ENCODE peak calls at places on chromosome 20, in six cellular contexts. V is SJSA1; S is left colon; A is breast epithelium; R is activated T-cell treated with anti-CD3 and anti-CD28 coated beads for 24 hours; M is activated CD4-positive, alpha-beta T cell treated with anti-CD3 and anti-CD28 coated beads, Interleukin-2, amount 50 U/mL, for 1 hour. D is an unnamed sample.

GRCh38 chr20:31472395-31473330 is 2.3 kb downstream of the DEFB124 start:
- DNase-seq in V (no peak), S (no peak), A (no peak), R (no peak), M (no peak), D (no peak)

GRCh38 chr20:58349586-58349985 is 39.4 kb upstream of the VAPB start:
- DNase-seq in V (no peak), S (no peak), A (no peak), R (no peak), M (no peak), D (no peak)

GRCh38 chr20:5504061-5504739 is 187.4 kb upstream of the PROKR2 start:
- DNase-seq in V (peak), S (peak), A (peak), R (no peak), M (no peak), D (no peak)

GRCh38 chr20:32984196-32984595 is 20.0 kb downstream of the SUN5 start:
- DNase-seq in V (no peak), S (no peak), A (no peak), R (no peak), M (no peak), D (no peak)

GRCh38 chr20:56875052-56875663 is 246.1 kb downstream of the TFAP2C start:
- DNase-seq in V (peak), S (peak), A (no peak), R (no peak), M (no peak), D (no peak)

GRCh38 chr20:1841554-1842140 is 53.6 kb upstream of the SIRPA start:
- DNase-seq in V (no peak), S (no peak), A (no peak), R (no peak), M (no peak), D (no peak)

GRCh38 chr20:31841928-31842327 is 3.5 kb downstream of the FOXS1 start:
- DNase-seq in V (peak), S (no peak), A (no peak), R (no peak), M (no peak), D (no peak)

GRCh38 chr20:35320396-35321126 is 28.3 kb upstream of the FAM83C start:
- DNase-seq in V (peak), S (no peak), A (no peak), R (no peak), M (no peak), D (no peak)

GRCh38 chr20:62860924-62861691 is 514 bp downstream of the TCFL5 start:
- DNase-seq in V (no peak), S (no peak), A (peak), R (peak), M (peak), D (peak)

GRCh38 chr20:35947489-35947888 is 6.8 kb downstream of the SCAND1 start:
- DNase-seq in V (no peak), S (no peak), A (no peak), R (peak), M (peak), D (peak)

GRCh38 chr20:17281478-17281877 is 54.6 kb downstream of the PCSK2 start:
- DNase-seq in V (no peak), S (peak), A (no peak), R (no peak), M (no peak), D (no peak)

GRCh38 chr20:17499041-17499440 is 32.1 kb downstream of the BFSP1 start:
- DNase-seq in V (no peak), S (no peak), A (no peak), R (no peak), M (no peak), D (no peak)

GRCh38 chr20:15965165-15965564 is 608.1 kb downstream of the KIF16B start:
- DNase-seq in V (no peak), S (no peak), A (no peak), R (no peak), M (no peak), D (no peak)